ENCODE peak calls at places on chromosomes 11 and 22, in four cellular contexts. C is natural killer cell treated with Interleukin-12 subunit alpha and Interleukin-12 subunit beta and Interleukin-15 and Interleukin-18, amount 100 ng/mL, for 72 hours; A is left colon; R is nephron progenitor cell. M is an unnamed sample.

GRCh38 chr11:67303132-67303988 is at the start of gene SSH3:
- DNase-seq in R (peak), C (peak), A (peak), M (peak)

GRCh38 chr22:37187552-37187890 is 526 bp downstream of the C1QTNF6 start:
- DNase-seq in C (no peak), A (peak), R (no peak), M (no peak)

GRCh38 chr22:21000215-21000986 is 1.5 kb downstream of the THAP7 start:
- DNase-seq in C (peak), R (no peak), A (no peak), M (no peak)

GRCh38 chr22:37174964-37175363 is 13.1 kb downstream of the C1QTNF6 start:
- DNase-seq in C (no peak), A (peak), R (no peak), M (no peak)

GRCh38 chr11:965206-965775 is 39.6 kb downstream of the AP2A2 start:
- DNase-seq in A (no peak), R (no peak), C (no peak), M (no peak)

GRCh38 chr11:44623321-44623715 is 57.9 kb downstream of the CD82 start:
- DNase-seq in C (no peak), A (no peak), R (no peak), M (no peak)

GRCh38 chr11:46348986-46349401 is 1.7 kb downstream of the DGKZ start:
- DNase-seq in C (peak), A (no peak), R (no peak), M (no peak)

GRCh38 chr11:45624095-45624494 is 41.3 kb downstream of the CHST1 start:
- DNase-seq in C (no peak), R (no peak), A (no peak), M (no peak)

GRCh38 chr11:45915446-45915845 is 2.2 kb downstream of the PEX16 start:
- DNase-seq in C (no peak), R (no peak), A (no peak), M (no peak)

GRCh38 chr22:29569011-29569678 is 11.8 kb downstream of the NIPSNAP1 start:
- DNase-seq in C (no peak), R (no peak), A (no peak), M (no peak)